ENCODE peak calls at places on chromosomes 12 and 14, in seven cellular contexts. R is hepatocyte, G is HepG2, Y is mesenchymal stem cell, E is keratinocyte, Z is DND-41, A is PC-3. Q is an unnamed sample.
A peak's percentile ranks its signal among the peaks of the same experiment; 100 is the strongest.

GRCh38 chr12:75666980-75667359 is 155.6 kb upstream of the KRR1 start:
- DNase-seq in A (no peak), R (no peak), G (peak; percentile 75), Y (peak; percentile 43), Z (no peak), E (no peak), Q (peak; percentile 84)

GRCh38 chr14:91350813-91351507 is 66.7 kb downstream of the CCDC88C start:
- DNase-seq in Z (peak; percentile 82), Y (no peak), R (no peak), A (no peak), G (no peak), E (no peak), Q (no peak)

GRCh38 chr12:38886064-38886463 is 19.3 kb downstream of the CPNE8 start:
- DNase-seq in E (peak; percentile 30), R (peak; percentile 70), Y (peak; percentile 80), A (peak; percentile 94), G (peak; percentile 52), Z (no peak), Q (peak; percentile 52)

GRCh38 chr14:70955543-70956480 is 48.6 kb downstream of the PCNX1 start:
- DNase-seq in R (peak; percentile 36), G (peak; percentile 29), Y (peak; percentile 63), Z (peak; percentile 43), E (no peak), A (peak; percentile 44), Q (peak; percentile 64)

GRCh38 chr14:96237641-96238040 is 18.4 kb upstream of the BDKRB1 start:
- DNase-seq in E (no peak), Z (no peak), A (no peak), Y (no peak), G (no peak), R (no peak), Q (no peak)

GRCh38 chr14:68823434-68824206 is 30.8 kb upstream of the ZFP36L1 start:
- DNase-seq in A (no peak), Y (no peak), G (peak; percentile 79), R (peak; percentile 18), Z (no peak), E (no peak), Q (no peak)

GRCh38 chr12:118986043-118986442 is 4.7 kb downstream of the SRRM4 start:
- DNase-seq in E (no peak), Y (no peak), R (no peak), G (no peak), Z (no peak), A (no peak), Q (no peak)

GRCh38 chr12:62210422-62210821 is 49.8 kb upstream of the USP15 start:
- DNase-seq in R (peak; percentile 55), Y (peak; percentile 36), G (peak; percentile 28), E (no peak), Z (peak; percentile 44), A (peak; percentile 69), Q (peak; percentile 69)

GRCh38 chr12:55073043-55074022 is 52.9 kb upstream of the OR9K2 start:
- DNase-seq in A (peak; percentile 81), E (peak; percentile 7), Z (peak; percentile 76), Y (peak; percentile 62), G (peak; percentile 48), R (peak; percentile 87), Q (peak; percentile 78)

GRCh38 chr12:130965668-130966067 is 12.0 kb downstream of the ADGRD1 start:
- DNase-seq in G (no peak), A (no peak), Y (peak; percentile 7), R (no peak), E (no peak), Z (no peak), Q (peak; percentile 73)

GRCh38 chr14:91870001-91870400 is 2.7 kb upstream of the TC2N start:
- DNase-seq in R (no peak), E (no peak), G (peak; percentile 5), Y (no peak), Z (peak; percentile 80), A (peak; percentile 59), Q (no peak)

GRCh38 chr12:2596441-2596840 is 198.3 kb upstream of the FKBP4 start:
- DNase-seq in E (no peak), R (no peak), Y (no peak), Z (no peak), G (no peak), A (no peak), Q (no peak)

GRCh38 chr12:90152897-90153624 is 444.4 kb upstream of the ATP2B1 start:
- DNase-seq in R (peak; percentile 12), Z (peak; percentile 92), A (peak; percentile 64), E (no peak), G (no peak), Y (peak; percentile 24), Q (peak; percentile 47)

GRCh38 chr12:43816168-43816567 is 10.1 kb upstream of the TWF1 start:
- DNase-seq in Z (no peak), G (no peak), A (peak; percentile 39), Y (no peak), E (peak; percentile 50), R (no peak), Q (no peak)

GRCh38 chr14:83217492-83217891 is 1683.8 kb upstream of the SEL1L start:
- DNase-seq in Y (peak; percentile 90), A (peak; percentile 7), R (peak; percentile 53), G (no peak), E (no peak), Z (no peak), Q (peak; percentile 29)

GRCh38 chr12:66708704-66709443 is 30.0 kb upstream of the GRIP1 start:
- DNase-seq in Y (peak; percentile 13), Z (no peak), R (peak; percentile 19), G (no peak), A (peak; percentile 72), E (no peak), Q (peak; percentile 32)

GRCh38 chr12:701896-702539 is 38.8 kb upstream of the NINJ2 start:
- DNase-seq in Y (no peak), E (no peak), Z (no peak), R (no peak), G (peak; percentile 46), A (no peak), Q (no peak)

GRCh38 chr14:26863736-26864135 is 265.9 kb upstream of the NOVA1 start:
- DNase-seq in Z (no peak), G (no peak), R (no peak), E (no peak), A (peak; percentile 60), Y (peak; percentile 47), Q (peak; percentile 72)

GRCh38 chr12:73514672-73515071 is 1023.0 kb upstream of the ATXN7L3B start:
- DNase-seq in A (peak; percentile 13), G (no peak), E (no peak), Y (no peak), R (no peak), Z (no peak), Q (no peak)

GRCh38 chr12:48768147-48768546 is 20.7 kb downstream of the ADCY6 start:
- DNase-seq in Y (no peak), A (no peak), Z (no peak), G (no peak), R (no peak), E (no peak), Q (no peak)

GRCh38 chr12:48767521-48767920 is 21.4 kb downstream of the ADCY6 start:
- DNase-seq in A (no peak), R (no peak), Y (no peak), E (no peak), G (no peak), Z (no peak), Q (no peak)

GRCh38 chr12:48764521-48764920 is 24.4 kb downstream of the ADCY6 start:
- DNase-seq in Z (no peak), R (no peak), G (no peak), Y (no peak), A (peak; percentile 66), E (no peak), Q (no peak)

GRCh38 chr12:48767047-48767446 is 21.8 kb downstream of the ADCY6 start:
- DNase-seq in Y (peak; percentile 24), R (no peak), Z (no peak), A (no peak), E (no peak), G (no peak), Q (peak; percentile 48)

DNA sequence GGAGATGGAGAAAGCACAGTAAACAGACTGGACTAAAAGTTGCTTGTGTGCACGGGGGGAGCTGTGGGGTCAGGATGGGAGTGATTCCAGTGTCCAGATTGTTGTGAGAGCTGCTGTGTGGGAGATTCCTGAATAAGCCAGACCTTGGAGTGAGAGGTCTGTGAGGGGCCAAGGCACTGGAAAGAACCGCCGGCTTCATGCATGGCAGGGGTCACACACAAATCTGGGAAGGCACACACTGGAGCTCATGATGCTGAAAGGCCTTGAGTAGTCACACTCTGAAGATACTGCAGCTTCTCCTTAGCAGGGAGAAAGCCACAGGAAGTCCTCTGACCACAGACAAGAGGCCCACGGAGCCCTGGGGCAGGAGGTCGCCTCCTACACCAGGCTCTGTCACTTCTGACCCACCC is 23.1 kb downstream of the ADCY6 start:
- DNase-seq in R (no peak), G (no peak), Z (peak; percentile 11), Y (peak; percentile 89), A (no peak), E (no peak), Q (peak; percentile 52)
- H3K4me2 ChIP-seq in R (no peak overlapping the region), G (no peak overlapping the region), Z (no peak overlapping the region), Y (no peak overlapping the region), A (no peak overlapping the region), E (no peak overlapping the region), Q (no peak overlapping the region)

DNA sequence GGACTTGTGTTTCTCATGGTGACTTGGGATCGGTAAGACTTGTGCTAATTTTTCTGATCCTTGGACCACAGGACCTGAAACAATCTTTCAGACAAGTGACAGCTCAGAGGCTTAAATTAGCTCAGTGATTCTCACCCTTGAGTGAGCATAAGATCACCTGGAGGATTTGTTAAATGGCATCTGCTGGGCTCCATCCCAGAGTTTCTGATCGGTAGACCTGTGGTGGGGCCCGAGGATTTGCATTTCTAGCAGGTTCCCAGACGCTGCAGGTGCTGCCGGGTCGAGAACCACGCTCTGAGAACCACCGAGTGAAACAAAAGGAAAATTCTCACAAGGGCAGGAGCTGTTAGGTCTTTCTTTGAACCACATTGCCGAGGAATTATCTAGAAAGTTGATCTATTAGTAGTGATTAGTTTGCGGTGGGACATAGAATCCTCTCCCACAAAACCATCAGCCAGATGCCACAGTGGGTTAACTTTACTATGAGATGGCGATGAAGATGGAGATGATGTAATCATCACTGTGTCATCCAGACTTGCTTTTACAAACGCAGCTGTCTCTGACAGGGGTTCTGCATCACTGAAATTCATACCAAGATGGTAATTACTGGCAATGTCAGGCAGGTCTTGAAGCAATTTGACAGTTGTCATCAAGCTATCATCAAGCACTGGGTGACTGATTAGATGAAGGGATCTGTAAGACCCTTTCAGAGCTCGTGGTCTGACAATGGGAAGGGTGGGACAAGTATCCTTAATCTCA is 184.0 kb downstream of the AACS start:
- DNase-seq in R (no peak), A (no peak), Z (no peak), G (no peak), E (no peak), Y (no peak), Q (no peak)
- H3K4me2 ChIP-seq in R (no peak overlapping the region), A (no peak overlapping the region), Z (no peak overlapping the region), G (no peak overlapping the region), E (no peak overlapping the region), Y (no peak overlapping the region), Q (no peak overlapping the region)

DNA sequence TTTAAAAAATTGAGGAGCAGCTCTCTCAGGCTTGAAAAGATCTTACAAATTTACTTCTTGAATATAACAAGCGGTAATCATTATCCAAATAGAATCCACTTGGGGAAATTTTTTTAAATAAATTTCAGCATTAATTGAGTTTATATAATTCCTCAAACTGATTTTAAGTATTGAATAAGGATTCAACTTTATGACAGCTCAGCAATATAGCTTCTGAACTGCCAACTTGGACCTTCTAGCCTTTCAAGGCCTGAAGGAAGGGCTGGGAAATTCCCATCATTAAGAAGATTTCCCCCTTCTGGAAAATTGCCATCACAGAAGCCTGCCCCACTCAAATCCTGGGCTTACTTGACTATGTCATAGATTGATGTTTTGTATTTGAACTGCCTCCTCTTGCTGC is 57.5 kb upstream of the GARIN2 start:
- DNase-seq in A (no peak), E (no peak), R (no peak), Y (no peak), Z (no peak), G (no peak), Q (no peak)
- H3K4me2 ChIP-seq in A (no peak overlapping the region), E (no peak overlapping the region), R (no peak overlapping the region), Y (no peak overlapping the region), Z (no peak overlapping the region), G (no peak overlapping the region), Q (no peak overlapping the region)

GRCh38 chr12:40241741-40242140 is 16.9 kb downstream of the LRRK2 start:
- DNase-seq in R (no peak), E (no peak), G (no peak), Y (no peak), A (no peak), Z (no peak), Q (peak; percentile 48)
- H3K4me2 ChIP-seq in R (no peak overlapping the region), E (no peak overlapping the region), G (no peak overlapping the region), Y (no peak overlapping the region), A (no peak overlapping the region), Z (no peak overlapping the region), Q (peak overlapping the region; percentile 72)